ENCODE peak calls at places on chromosome 4, in ten cellular contexts. One of them, this sample, is unnamed.

GRCh38 chr4:173227753-173228152 is 59.1 kb downstream of the GALNT7 start:
- DNase-seq in IMR-90: no peak
- DNase-seq in body of pancreas: no peak
- DNase-seq in ovary: no peak
- DNase-seq in GM12891: no peak
- DNase-seq in A549: no peak
- DNase-seq in breast epithelium: no peak
- DNase-seq in Peyer's patch: no peak
- DNase-seq in right lobe of liver: no peak
- DNase-seq in HepG2: no peak
- DNase-seq in this sample: no peak

GRCh38 chr4:128606173-128606572 is 203.3 kb upstream of the JADE1 start:
- DNase-seq in Peyer's patch: no peak
- DNase-seq in right lobe of liver: no peak
- DNase-seq in HepG2: no peak
- DNase-seq in GM12891: no peak
- DNase-seq in breast epithelium: no peak
- DNase-seq in IMR-90: peak
- DNase-seq in A549: no peak
- DNase-seq in body of pancreas: peak
- DNase-seq in ovary: no peak
- DNase-seq in this sample: no peak

GRCh38 chr4:69049860-69050259 is 46.4 kb upstream of the UGT2B7 start:
- DNase-seq in right lobe of liver: no peak
- DNase-seq in GM12891: no peak
- DNase-seq in A549: no peak
- DNase-seq in breast epithelium: no peak
- DNase-seq in IMR-90: no peak
- DNase-seq in HepG2: no peak
- DNase-seq in Peyer's patch: no peak
- DNase-seq in ovary: no peak
- DNase-seq in body of pancreas: no peak
- DNase-seq in this sample: no peak

GRCh38 chr4:185642907-185643306 is 107.6 kb upstream of the PDLIM3 start:
- DNase-seq in A549: no peak
- DNase-seq in Peyer's patch: no peak
- DNase-seq in GM12891: no peak
- DNase-seq in body of pancreas: no peak
- DNase-seq in breast epithelium: no peak
- DNase-seq in HepG2: no peak
- DNase-seq in right lobe of liver: no peak
- DNase-seq in IMR-90: no peak
- DNase-seq in ovary: no peak
- DNase-seq in this sample: no peak

GRCh38 chr4:22458112-22458511 is 57.8 kb downstream of the ADGRA3 start:
- DNase-seq in IMR-90: no peak
- DNase-seq in GM12891: no peak
- DNase-seq in ovary: no peak
- DNase-seq in right lobe of liver: no peak
- DNase-seq in body of pancreas: no peak
- DNase-seq in HepG2: no peak
- DNase-seq in Peyer's patch: no peak
- DNase-seq in breast epithelium: no peak
- DNase-seq in A549: no peak
- DNase-seq in this sample: no peak

GRCh38 chr4:141455651-141456050 is 180.7 kb upstream of the IL15 start:
- DNase-seq in Peyer's patch: no peak
- DNase-seq in A549: no peak
- DNase-seq in breast epithelium: no peak
- DNase-seq in body of pancreas: no peak
- DNase-seq in right lobe of liver: no peak
- DNase-seq in HepG2: no peak
- DNase-seq in ovary: no peak
- DNase-seq in GM12891: no peak
- DNase-seq in IMR-90: peak
- DNase-seq in this sample: no peak

GRCh38 chr4:157806176-157806575 is 366.6 kb downstream of the GASK1B start:
- DNase-seq in right lobe of liver: no peak
- DNase-seq in HepG2: no peak
- DNase-seq in A549: no peak
- DNase-seq in GM12891: no peak
- DNase-seq in body of pancreas: no peak
- DNase-seq in IMR-90: no peak
- DNase-seq in ovary: no peak
- DNase-seq in Peyer's patch: no peak
- DNase-seq in breast epithelium: no peak
- DNase-seq in this sample: no peak

GRCh38 chr4:80103615-80104014 is 30.6 kb upstream of the ANTXR2 start:
- DNase-seq in HepG2: no peak
- DNase-seq in IMR-90: no peak
- DNase-seq in body of pancreas: no peak
- DNase-seq in GM12891: no peak
- DNase-seq in A549: no peak
- DNase-seq in Peyer's patch: no peak
- DNase-seq in right lobe of liver: no peak
- DNase-seq in breast epithelium: no peak
- DNase-seq in ovary: no peak
- DNase-seq in this sample: no peak

GRCh38 chr4:55549888-55550287 is 3.2 kb upstream of the CLOCK start:
- DNase-seq in ovary: no peak
- DNase-seq in IMR-90: peak
- DNase-seq in right lobe of liver: no peak
- DNase-seq in GM12891: no peak
- DNase-seq in A549: no peak
- DNase-seq in HepG2: no peak
- DNase-seq in Peyer's patch: no peak
- DNase-seq in body of pancreas: no peak
- DNase-seq in breast epithelium: no peak
- DNase-seq in this sample: no peak

GRCh38 chr4:119593698-119594097 is 34.9 kb downstream of the PDE5A start:
- DNase-seq in Peyer's patch: no peak
- DNase-seq in IMR-90: no peak
- DNase-seq in HepG2: no peak
- DNase-seq in A549: no peak
- DNase-seq in body of pancreas: no peak
- DNase-seq in GM12891: no peak
- DNase-seq in ovary: no peak
- DNase-seq in right lobe of liver: no peak
- DNase-seq in breast epithelium: no peak
- DNase-seq in this sample: no peak

GRCh38 chr4:768076-768475 is 57.9 kb downstream of the CPLX1 start:
- DNase-seq in A549: no peak
- DNase-seq in body of pancreas: no peak
- DNase-seq in ovary: no peak
- DNase-seq in right lobe of liver: peak
- DNase-seq in breast epithelium: no peak
- DNase-seq in Peyer's patch: no peak
- DNase-seq in GM12891: no peak
- DNase-seq in IMR-90: no peak
- DNase-seq in HepG2: no peak
- DNase-seq in this sample: no peak

GRCh38 chr4:763922-764321 is 58.3 kb downstream of the PCGF3 start:
- DNase-seq in A549: no peak
- DNase-seq in breast epithelium: no peak
- DNase-seq in ovary: no peak
- DNase-seq in HepG2: no peak
- DNase-seq in IMR-90: no peak
- DNase-seq in GM12891: no peak
- DNase-seq in body of pancreas: no peak
- DNase-seq in Peyer's patch: no peak
- DNase-seq in right lobe of liver: peak
- DNase-seq in this sample: no peak

GRCh38 chr4:766559-767283 is 59.2 kb downstream of the CPLX1 start:
- DNase-seq in A549: no peak
- DNase-seq in HepG2: no peak
- DNase-seq in IMR-90: no peak
- DNase-seq in GM12891: no peak
- DNase-seq in breast epithelium: no peak
- DNase-seq in ovary: no peak
- DNase-seq in right lobe of liver: peak
- DNase-seq in body of pancreas: no peak
- DNase-seq in Peyer's patch: no peak
- DNase-seq in this sample: no peak

GRCh38 chr4:764405-765169 is 59.0 kb downstream of the PCGF3 start:
- DNase-seq in HepG2: no peak
- DNase-seq in Peyer's patch: no peak
- DNase-seq in GM12891: no peak
- DNase-seq in IMR-90: no peak
- DNase-seq in breast epithelium: no peak
- DNase-seq in ovary: no peak
- DNase-seq in A549: no peak
- DNase-seq in right lobe of liver: peak
- DNase-seq in body of pancreas: no peak
- DNase-seq in this sample: no peak

DNA sequence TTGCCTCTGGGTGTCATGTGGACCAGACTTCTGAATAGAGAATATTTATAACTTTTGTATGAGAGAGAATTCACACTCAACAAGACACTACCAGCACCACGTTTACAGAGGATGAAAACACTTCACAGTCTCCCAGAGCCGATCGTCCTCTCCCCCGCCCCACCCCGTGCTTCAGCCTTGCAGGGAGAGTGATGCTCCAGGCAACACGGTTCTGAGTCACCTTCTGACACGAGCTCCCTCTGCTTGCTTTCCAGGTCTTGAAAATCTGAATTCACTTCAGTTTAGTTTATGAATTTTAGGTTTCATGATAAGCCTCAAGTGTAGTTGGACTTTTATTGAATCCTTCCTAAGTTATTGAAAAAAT is 59.8 kb downstream of the CPLX1 start:
- DNase-seq in GM12891: no peak
- DNase-seq in Peyer's patch: no peak
- DNase-seq in body of pancreas: no peak
- DNase-seq in HepG2: no peak
- DNase-seq in breast epithelium: no peak
- DNase-seq in IMR-90: peak
- DNase-seq in ovary: no peak
- DNase-seq in A549: no peak
- DNase-seq in right lobe of liver: no peak
- DNase-seq in this sample: no peak
- TF ChIP-seq POLR2A in GM12891: no peak
- TF ChIP-seq POLR2A in Peyer's patch: no peak
- TF ChIP-seq POLR2A in body of pancreas: no peak
- TF ChIP-seq POLR2A in HepG2: no peak
- TF ChIP-seq POLR2A in breast epithelium: no peak
- TF ChIP-seq POLR2A in IMR-90: no peak
- TF ChIP-seq POLR2A in ovary: no peak
- TF ChIP-seq POLR2A in A549: no peak
- TF ChIP-seq POLR2A in right lobe of liver: no peak
- TF ChIP-seq POLR2A in this sample: no peak

DNA sequence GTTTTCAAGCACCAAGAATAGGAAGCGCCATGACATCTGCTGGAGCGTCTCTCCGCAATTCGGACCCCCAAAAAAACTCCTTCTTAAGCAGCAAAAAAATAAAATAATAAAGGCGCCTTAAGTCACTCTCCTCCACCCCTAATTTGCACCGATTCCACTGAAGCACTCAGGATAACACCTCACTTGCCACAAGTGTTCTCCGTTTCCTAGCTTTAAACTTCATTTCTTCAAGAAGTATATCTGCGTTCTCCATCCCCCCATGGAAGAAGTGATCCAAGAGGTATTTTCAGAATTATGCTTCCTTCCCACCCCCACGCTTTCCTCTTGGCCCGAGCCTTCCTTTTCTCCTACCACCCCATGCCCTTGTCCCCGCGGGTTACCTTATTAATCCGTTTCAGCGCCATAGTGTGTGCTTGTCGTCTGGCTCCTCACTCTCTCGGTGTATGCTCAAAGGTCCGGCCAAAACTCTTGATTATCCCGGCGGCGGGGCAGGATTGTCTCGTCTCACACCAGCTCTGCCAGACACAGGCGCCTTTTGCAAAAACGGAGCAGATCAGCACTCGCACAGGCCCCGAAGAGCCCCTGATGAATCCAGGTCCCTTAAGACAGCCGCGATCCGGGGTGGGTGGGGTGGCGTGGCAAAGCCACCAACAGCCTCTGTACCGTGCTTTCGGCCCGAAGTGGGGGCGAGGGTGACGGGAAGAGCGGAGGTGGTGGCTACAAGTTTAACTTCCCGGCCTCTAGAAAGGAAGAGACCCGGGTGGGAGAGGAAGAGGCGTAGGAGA is 1.1 kb downstream of the UBE2D3 start:
- DNase-seq in IMR-90: no peak
- DNase-seq in Peyer's patch: no peak
- DNase-seq in HepG2: no peak
- DNase-seq in right lobe of liver: no peak
- DNase-seq in breast epithelium: no peak
- DNase-seq in body of pancreas: no peak
- DNase-seq in GM12891: no peak
- DNase-seq in ovary: no peak
- DNase-seq in A549: no peak
- DNase-seq in this sample: no peak
- TF ChIP-seq POLR2A in IMR-90: no peak
- TF ChIP-seq POLR2A in Peyer's patch: no peak
- TF ChIP-seq POLR2A in HepG2: no peak
- TF ChIP-seq POLR2A in right lobe of liver: no peak
- TF ChIP-seq POLR2A in breast epithelium: no peak
- TF ChIP-seq POLR2A in body of pancreas: no peak
- TF ChIP-seq POLR2A in GM12891: peak
- TF ChIP-seq POLR2A in ovary: peak
- TF ChIP-seq POLR2A in A549: no peak
- TF ChIP-seq POLR2A in this sample: no peak

DNA sequence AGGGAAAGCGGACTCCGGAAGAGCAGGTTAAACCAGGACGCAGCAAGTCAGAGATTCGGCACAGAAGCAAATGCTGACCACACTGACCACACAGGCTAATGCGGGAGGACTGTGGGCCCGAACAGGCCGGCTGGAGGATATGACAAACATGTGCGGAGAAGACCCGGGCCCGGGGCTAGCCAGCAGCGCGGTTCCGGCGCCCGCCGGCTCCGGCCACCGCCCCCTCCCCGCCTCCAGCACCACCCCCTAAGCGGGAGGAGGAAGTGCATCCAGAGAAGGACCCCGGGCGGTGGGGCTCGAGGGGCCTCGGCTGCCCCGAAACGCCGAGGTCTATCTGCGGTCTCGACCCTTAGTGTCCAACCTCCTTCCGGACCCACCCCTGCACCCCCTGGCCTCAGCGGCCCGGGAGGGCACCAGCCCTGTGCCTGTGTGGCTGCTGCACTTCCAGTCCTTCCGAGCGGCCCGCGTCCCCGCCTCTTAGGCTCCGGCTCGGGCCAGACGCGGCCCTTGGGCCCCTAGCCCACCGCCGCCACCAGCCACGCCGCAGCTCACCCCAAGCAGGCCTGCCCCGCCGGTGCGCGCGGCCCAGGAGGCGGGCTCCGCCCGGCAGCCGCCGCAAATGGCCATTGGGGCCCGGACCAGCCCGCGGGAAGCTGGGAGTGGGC is 2.1 kb downstream of the ELOVL6 start:
- DNase-seq in IMR-90: peak
- DNase-seq in GM12891: peak
- DNase-seq in breast epithelium: no peak
- DNase-seq in body of pancreas: peak
- DNase-seq in A549: peak
- DNase-seq in right lobe of liver: peak
- DNase-seq in HepG2: peak
- DNase-seq in ovary: peak
- DNase-seq in Peyer's patch: peak
- DNase-seq in this sample: peak
- TF ChIP-seq POLR2A in IMR-90: no peak
- TF ChIP-seq POLR2A in GM12891: no peak
- TF ChIP-seq POLR2A in breast epithelium: no peak
- TF ChIP-seq POLR2A in body of pancreas: peak
- TF ChIP-seq POLR2A in A549: peak
- TF ChIP-seq POLR2A in right lobe of liver: no peak
- TF ChIP-seq POLR2A in HepG2: peak
- TF ChIP-seq POLR2A in ovary: no peak
- TF ChIP-seq POLR2A in Peyer's patch: no peak
- TF ChIP-seq POLR2A in this sample: peak

GRCh38 chr4:138910914-138911336 is 104.7 kb upstream of the NOCT start:
- DNase-seq in right lobe of liver: peak
- DNase-seq in body of pancreas: peak
- DNase-seq in breast epithelium: peak
- DNase-seq in HepG2: peak
- DNase-seq in IMR-90: peak
- DNase-seq in Peyer's patch: peak
- DNase-seq in ovary: no peak
- DNase-seq in A549: peak
- DNase-seq in GM12891: no peak
- DNase-seq in this sample: peak
- TF ChIP-seq POLR2A in right lobe of liver: no peak
- TF ChIP-seq POLR2A in body of pancreas: peak
- TF ChIP-seq POLR2A in breast epithelium: no peak
- TF ChIP-seq POLR2A in HepG2: no peak
- TF ChIP-seq POLR2A in IMR-90: no peak
- TF ChIP-seq POLR2A in Peyer's patch: no peak
- TF ChIP-seq POLR2A in ovary: no peak
- TF ChIP-seq POLR2A in A549: no peak
- TF ChIP-seq POLR2A in GM12891: no peak
- TF ChIP-seq POLR2A in this sample: no peak